ENCODE peak calls at places on chromosome 20, in ten cellular contexts. C, L, I, X, Z, Q, W, S, R and A are unnamed samples.

GRCh38 chr20:44723391-44723790 is 8.2 kb downstream of the CCN5 start:
- DNase-seq in W (no peak), C (peak), Q (peak), R (no peak), L (no peak), S (peak), Z (no peak), I (no peak), X (no peak), A (no peak)

GRCh38 chr20:61560361-61560853 is 308.3 kb downstream of the CDH4 start:
- DNase-seq in W (peak), S (peak), I (no peak), Q (no peak), C (peak), Z (no peak), X (no peak), L (no peak), R (no peak), A (no peak)

GRCh38 chr20:33629533-33629932 is 32.6 kb upstream of the C20orf144 start:
- DNase-seq in Z (no peak), W (no peak), S (no peak), X (no peak), R (no peak), C (no peak), L (no peak), Q (no peak), I (no peak), A (no peak)

GRCh38 chr20:21507275-21508229 is 6.3 kb downstream of the NKX2-2 start:
- DNase-seq in W (no peak), Z (no peak), I (no peak), X (no peak), L (no peak), R (no peak), C (no peak), Q (no peak), S (no peak), A (no peak)

GRCh38 chr20:57838670-57839142 is 128.9 kb upstream of the PMEPA1 start:
- DNase-seq in C (no peak), W (no peak), R (no peak), I (no peak), X (no peak), Q (no peak), Z (no peak), S (no peak), L (no peak), A (no peak)

GRCh38 chr20:24957326-24957996 is 8.4 kb downstream of the CST7 start:
- DNase-seq in Z (no peak), S (peak), R (peak), X (no peak), C (no peak), Q (no peak), I (no peak), W (no peak), L (no peak), A (no peak)

GRCh38 chr20:37816726-37817125 is 86.2 kb upstream of the VSTM2L start:
- DNase-seq in C (no peak), W (no peak), L (no peak), X (no peak), I (no peak), Z (no peak), R (no peak), S (no peak), Q (no peak), A (no peak)

GRCh38 chr20:11159728-11160127 is 485.9 kb upstream of the JAG1 start:
- DNase-seq in W (peak), I (no peak), R (no peak), Q (peak), S (peak), C (no peak), X (peak), L (no peak), Z (no peak), A (peak)

DNA sequence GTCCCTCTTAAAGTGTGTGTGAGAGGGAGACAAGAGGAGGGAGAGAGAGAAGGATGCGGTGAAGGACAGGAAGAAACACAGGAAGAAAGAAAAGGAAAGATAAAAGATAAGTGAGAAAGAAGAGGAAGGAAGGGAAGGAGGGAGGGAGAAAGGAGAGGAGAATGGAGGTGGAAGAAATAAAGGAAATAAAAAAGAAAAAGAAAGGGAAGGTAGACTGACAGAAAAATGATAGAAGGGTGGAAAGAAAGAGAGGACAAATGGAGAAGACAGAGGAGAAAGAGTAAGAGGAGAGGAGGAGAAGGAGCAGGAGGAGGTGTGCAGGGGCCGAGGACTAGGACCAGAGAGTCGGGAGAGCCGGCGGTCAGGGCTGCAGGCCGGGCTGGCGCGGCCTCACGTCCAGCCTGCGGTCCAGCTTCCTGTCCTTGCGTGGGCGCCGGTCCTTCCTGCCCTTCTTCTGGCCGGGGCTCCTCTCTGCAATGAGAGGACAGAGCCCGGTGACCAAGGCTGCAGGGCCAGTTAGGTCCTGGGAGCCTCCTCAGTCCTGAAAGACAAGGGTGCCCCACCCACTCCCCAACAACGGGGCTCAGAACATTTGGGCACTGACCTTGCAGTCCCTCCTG is 42.0 kb downstream of the RSPO4 start:
- DNase-seq in Z (no peak), L (no peak), S (no peak), Q (no peak), W (no peak), I (no peak), X (no peak), R (no peak), C (no peak), A (no peak)
- H3K4me3 ChIP-seq in Z (no peak), L (no peak), S (no peak), Q (no peak), W (no peak), I (no peak), X (no peak), R (no peak), C (no peak), A (no peak)

DNA sequence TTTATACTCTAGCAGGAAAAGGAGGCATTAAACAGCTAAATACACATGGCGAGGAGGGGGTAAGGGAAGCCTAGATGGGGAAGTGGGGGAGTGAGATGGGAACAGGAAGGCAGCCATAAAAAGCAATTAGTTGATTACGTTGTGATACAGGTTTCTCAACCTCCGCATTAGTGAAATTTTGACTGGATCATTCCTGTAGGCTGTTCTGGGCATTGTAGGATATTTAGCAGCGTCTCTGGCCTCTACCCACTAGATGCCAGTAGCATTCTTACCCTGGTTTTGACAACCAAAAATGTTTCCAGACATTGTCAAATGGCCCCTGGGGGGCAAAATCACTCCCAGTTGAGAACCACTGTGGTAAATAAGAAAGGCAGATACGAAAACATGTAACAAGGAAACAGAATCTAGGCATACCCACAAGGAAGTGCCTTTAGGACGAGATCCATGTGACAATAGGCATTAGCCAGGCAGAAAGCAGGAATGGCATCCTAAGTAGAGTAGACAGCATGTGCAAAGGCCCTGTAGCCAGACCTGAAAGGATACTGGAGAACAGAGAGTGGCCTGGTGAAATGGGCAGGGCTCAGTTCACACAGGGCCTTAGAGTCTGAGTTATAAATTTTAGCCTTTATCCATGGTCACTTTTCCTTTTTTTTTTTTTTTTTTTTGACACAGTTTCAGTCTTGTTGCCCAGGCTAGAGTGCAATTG is 25.8 kb upstream of the PTPN1 start:
- DNase-seq in Z (no peak), S (no peak), L (no peak), X (no peak), C (no peak), I (no peak), R (no peak), W (no peak), Q (no peak), A (no peak)
- H3K4me3 ChIP-seq in Z (no peak), S (peak), L (peak), X (peak), C (no peak), I (peak), R (peak), W (peak), Q (peak), A (no peak)

GRCh38 chr20:45892828-45893500 is 1.8 kb downstream of the CTSA start:
- DNase-seq in Z (no peak), L (no peak), I (no peak), Q (peak), X (no peak), R (no peak), W (peak), C (no peak), S (no peak), A (no peak)
- H3K4me3 ChIP-seq in Z (no peak), L (no peak), I (no peak), Q (no peak), X (peak), R (no peak), W (no peak), C (no peak), S (peak), A (no peak)

GRCh38 chr20:52993091-52993490 is 20.9 kb downstream of the TSHZ2 start:
- DNase-seq in C (no peak), Z (no peak), L (no peak), R (no peak), X (no peak), W (peak), I (no peak), Q (no peak), S (no peak), A (no peak)
- H3K4me3 ChIP-seq in C (no peak), Z (no peak), L (no peak), R (no peak), X (no peak), W (no peak), I (no peak), Q (no peak), S (no peak), A (no peak)

DNA sequence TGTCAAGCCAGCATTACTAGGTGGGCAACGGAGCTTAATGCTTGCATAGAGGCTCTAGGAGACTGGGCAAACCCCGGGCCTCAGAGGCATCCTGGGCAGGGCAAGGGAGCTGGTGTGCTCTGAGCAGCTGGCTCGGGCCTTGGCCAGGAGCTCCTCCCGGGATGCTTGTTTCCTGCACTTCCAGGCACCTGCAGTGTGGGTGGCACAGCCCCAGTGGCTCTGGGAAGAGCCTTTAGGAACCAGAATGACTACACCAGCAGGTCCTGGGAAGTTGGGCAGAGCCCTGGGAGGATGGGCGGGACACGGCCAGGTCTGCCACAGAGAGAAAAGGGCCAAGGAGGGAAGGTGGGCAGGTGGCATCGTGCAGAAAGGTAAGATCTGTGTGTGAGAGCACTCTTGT is 80.4 kb upstream of the CD93 start:
- DNase-seq in W (no peak), L (no peak), R (peak), S (no peak), C (no peak), Z (no peak), X (no peak), I (peak), Q (no peak), A (no peak)
- H3K4me3 ChIP-seq in W (no peak), L (no peak), R (no peak), S (no peak), C (no peak), Z (no peak), X (no peak), I (no peak), Q (no peak), A (no peak)

GRCh38 chr20:22581437-22582385 is 2.7 kb downstream of the FOXA2 start:
- DNase-seq in C (no peak), I (no peak), Q (no peak), Z (no peak), S (peak), L (no peak), X (no peak), W (no peak), R (no peak), A (peak)
- H3K4me3 ChIP-seq in C (peak), I (no peak), Q (no peak), Z (peak), S (peak), L (no peak), X (no peak), W (no peak), R (no peak), A (peak)